ENCODE peak calls at places on chromosomes 3 and 15, in seven cellular contexts. G is SK-N-SH treated with all-trans-retinoic acid at 6 μM for 48 hours; W is gastroesophageal sphincter; Q is sciatic nerve; T is activated CD4-positive, alpha-beta T cell treated with anti-CD3 and anti-CD28 coated beads for 36 hours; B is psoas muscle; U is activated T-cell treated with anti-CD3 and anti-CD28 coated beads, Interleukin-2, amount 50 U/mL, for 72 hours. E is an unnamed sample.
A peak's percentile ranks its signal among the peaks of the same experiment; 100 is the strongest.

GRCh38 chr15:49185473-49185872 is 15.4 kb downstream of the GALK2 start:
- ATAC-seq in G (no peak), B (no peak), W (no peak), Q (no peak), U (peak; percentile 90), T (peak; percentile 72), E (no peak)

GRCh38 chr3:129614927-129615363 is 8.5 kb upstream of the PLXND1 start:
- ATAC-seq in W (peak; percentile 19), T (no peak), G (peak; percentile 9), B (peak; percentile 47), U (no peak), Q (peak; percentile 64), E (no peak)

GRCh38 chr3:108202834-108203233 is 19.4 kb downstream of the IFT57 start:
- ATAC-seq in Q (no peak), T (no peak), W (no peak), G (no peak), B (no peak), U (peak; percentile 27), E (no peak)

GRCh38 chr15:69081310-69082004 is 67.0 kb downstream of the NOX5 start:
- ATAC-seq in Q (peak; percentile 86), T (no peak), B (peak; percentile 79), G (peak; percentile 74), W (peak; percentile 52), U (no peak), E (no peak)

GRCh38 chr3:59559721-59560514 is 510.1 kb upstream of the CFAP20DC start:
- ATAC-seq in B (no peak), U (peak; percentile 93), T (peak; percentile 92), W (no peak), G (peak; percentile 93), Q (no peak), E (peak; percentile 25)

GRCh38 chr3:128432301-128432897 is 34.3 kb downstream of the DNAJB8 start:
- ATAC-seq in B (no peak), T (no peak), W (no peak), G (no peak), Q (no peak), U (no peak), E (no peak)

GRCh38 chr15:69574506-69574905 is 121.9 kb downstream of the RPLP1 start:
- ATAC-seq in Q (no peak), B (no peak), U (peak; percentile 14), G (peak; percentile 9), T (peak; percentile 19), W (no peak), E (peak; percentile 3)

GRCh38 chr3:129529436-129530210 is 1.2 kb downstream of the RHO start:
- ATAC-seq in G (no peak), B (no peak), T (no peak), Q (no peak), W (no peak), U (no peak), E (no peak)

GRCh38 chr15:77901921-77902750 is 175.4 kb downstream of the TBC1D2B start:
- ATAC-seq in T (no peak), G (peak; percentile 36), U (no peak), Q (no peak), W (no peak), B (no peak), E (no peak)

GRCh38 chr15:47974724-47975123 is 146.1 kb upstream of the SLC24A5 start:
- ATAC-seq in U (no peak), Q (no peak), W (no peak), G (no peak), T (no peak), B (no peak), E (peak; percentile 21)

GRCh38 chr15:26461847-26462608 is 310.8 kb downstream of the GABRB3 start:
- ATAC-seq in G (no peak), T (no peak), B (no peak), W (no peak), Q (no peak), U (no peak), E (no peak)

GRCh38 chr15:93261845-93262244 is 172.8 kb upstream of the RGMA start:
- ATAC-seq in Q (no peak), U (no peak), B (peak; percentile 61), G (no peak), T (no peak), W (no peak), E (no peak)

GRCh38 chr3:45412731-45413130 is 24.4 kb downstream of the LARS2 start:
- ATAC-seq in Q (no peak), W (no peak), G (no peak), T (no peak), B (no peak), U (no peak), E (no peak)

GRCh38 chr3:177351757-177352158 is 154.5 kb upstream of the TBL1XR1 start:
- ATAC-seq in U (peak; percentile 88), W (no peak), T (peak; percentile 91), Q (no peak), G (no peak), B (no peak), E (peak; percentile 98)

GRCh38 chr3:124079912-124080276 is 88.0 kb upstream of the ROPN1 start:
- ATAC-seq in B (peak; percentile 89), G (no peak), T (no peak), U (no peak), Q (no peak), W (no peak), E (no peak)

GRCh38 chr3:65508743-65509422 is 529.8 kb downstream of the MAGI1 start:
- ATAC-seq in W (no peak), T (no peak), G (no peak), B (no peak), U (no peak), Q (no peak), E (no peak)

GRCh38 chr15:40226739-40227138 is 12.1 kb upstream of the PAK6 start:
- ATAC-seq in W (no peak), U (peak; percentile 38), Q (no peak), T (peak; percentile 80), G (no peak), B (no peak), E (no peak)

GRCh38 chr15:36232491-36232890 is 346.9 kb upstream of the CDIN1 start:
- ATAC-seq in T (no peak), B (no peak), Q (no peak), W (no peak), G (no peak), U (no peak), E (no peak)

GRCh38 chr3:40451551-40451950 is 5.6 kb upstream of the RPL14 start:
- ATAC-seq in T (no peak), B (no peak), Q (no peak), U (no peak), G (no peak), W (no peak), E (no peak)

GRCh38 chr15:56957812-56958406 is 39.5 kb downstream of the TCF12 start:
- ATAC-seq in T (no peak), G (no peak), B (no peak), U (no peak), W (no peak), Q (no peak), E (no peak)

GRCh38 chr3:119240101-119240581 is 537 bp downstream of the B4GALT4 start:
- ATAC-seq in U (peak; percentile 10), W (peak; percentile 4), G (peak; percentile 13), Q (peak; percentile 24), T (peak; percentile 13), B (peak; percentile 10), E (peak; percentile 37)

GRCh38 chr15:81337713-81338157 is 13.8 kb upstream of the STARD5 start:
- ATAC-seq in T (no peak), W (peak; percentile 26), U (peak; percentile 82), Q (peak; percentile 56), G (no peak), B (peak; percentile 15), E (no peak)

GRCh38 chr3:125187599-125187910 is 25.0 kb downstream of the SLC12A8 start:
- ATAC-seq in T (no peak), B (no peak), Q (no peak), W (no peak), U (no peak), G (no peak), E (no peak)

GRCh38 chr3:182920515-182921084 is 59.7 kb downstream of the DCUN1D1 start:
- ATAC-seq in Q (no peak), B (peak; percentile 82), W (no peak), G (peak; percentile 31), U (no peak), T (no peak), E (no peak)

GRCh38 chr3:59262076-59262498 is 212.3 kb upstream of the CFAP20DC start:
- ATAC-seq in U (no peak), W (no peak), T (no peak), Q (no peak), B (no peak), G (no peak), E (peak; percentile 79)

GRCh38 chr3:1092771-1093170 is at the start of gene CNTN6:
- ATAC-seq in B (no peak), G (no peak), T (no peak), W (no peak), U (no peak), Q (no peak), E (no peak)

GRCh38 chr3:99686469-99686868 is 48.1 kb downstream of the COL8A1 start:
- ATAC-seq in Q (no peak), W (no peak), U (no peak), B (no peak), T (no peak), G (no peak), E (no peak)

GRCh38 chr3:184196536-184196935 is 10.5 kb downstream of the ABCF3 start:
- ATAC-seq in B (peak; percentile 44), T (no peak), Q (no peak), W (no peak), G (peak; percentile 20), U (no peak), E (no peak)

GRCh38 chr3:114384558-114384903 is 90.7 kb downstream of the TIGIT start:
- ATAC-seq in W (no peak), B (peak; percentile 37), T (no peak), U (no peak), G (no peak), Q (no peak), E (no peak)

GRCh38 chr3:87082806-87083440 is 92.0 kb upstream of the VGLL3 start:
- ATAC-seq in B (peak; percentile 76), W (peak; percentile 57), Q (peak; percentile 90), T (no peak), G (peak; percentile 90), U (peak; percentile 50), E (no peak)

GRCh38 chr3:124107491-124107890 is 115.6 kb upstream of the ROPN1 start:
- ATAC-seq in T (no peak), W (no peak), Q (no peak), B (no peak), U (no peak), G (peak; percentile 86), E (no peak)

E was measured in stimulated activated memory B cell treated with anti-CD40 and anti-IgM and Interleukin-4, amounts not matched to agents 10 μg/mL and 1 μg/mL and 100 μg/mL, for 72 hours.